ENCODE peak calls at places on chromosomes 16 and 17, in eight cellular contexts. Z is HCT116, G is neural progenitor cell, O is SK-N-SH, I is GM23248, Q is PC-3, V is hepatocyte, L is MM.1S. U is an unnamed sample.

GRCh38 chr16:87829123-87829980 is 40.0 kb downstream of the SLC7A5 start:
- DNase-seq in Z (no peak), G (no peak), O (no peak), I (peak; percentile 28), Q (no peak), V (no peak), L (no peak), U (no peak)

GRCh38 chr17:3600529-3601205 is 8.5 kb downstream of the TRPV1 start:
- DNase-seq in Z (no peak), G (no peak), O (no peak), I (no peak), Q (no peak), V (no peak), L (no peak), U (no peak)

GRCh38 chr17:28901866-28902818 is 737 bp downstream of the DHRS13 start:
- DNase-seq in Z (no peak), G (no peak), O (peak; percentile 83), I (peak; percentile 81), Q (no peak), V (peak; percentile 75), L (peak; percentile 62), U (peak; percentile 75)

GRCh38 chr17:7845359-7846062 is 9.4 kb upstream of the TMEM88 start:
- DNase-seq in Z (no peak), G (no peak), O (no peak), I (no peak), Q (no peak), V (no peak), L (no peak), U (no peak)

GRCh38 chr16:56814537-56815432 is 50.2 kb upstream of the SLC12A3 start:
- DNase-seq in Z (no peak), G (peak; percentile 44), O (no peak), I (no peak), Q (no peak), V (no peak), L (no peak), U (no peak)

GRCh38 chr17:62824290-62825135 is 16.4 kb upstream of the MARCHF10 start:
- DNase-seq in Z (peak; percentile 56), G (peak; percentile 65), O (no peak), I (peak; percentile 97), Q (peak; percentile 92), V (peak; percentile 70), L (no peak), U (no peak)

GRCh38 chr17:7176870-7177209 is 2.3 kb downstream of the ASGR1 start:
- DNase-seq in Z (no peak), G (peak; percentile 60), O (peak; percentile 55), I (peak; percentile 52), Q (no peak), V (peak; percentile 62), L (no peak), U (no peak)

GRCh38 chr16:19527161-19527560 is 3.4 kb downstream of the CCP110 start:
- DNase-seq in Z (no peak), G (no peak), O (no peak), I (no peak), Q (no peak), V (no peak), L (no peak), U (no peak)

GRCh38 chr16:3998793-3999478 is 117.3 kb downstream of the ADCY9 start:
- DNase-seq in Z (no peak), G (no peak), O (no peak), I (peak; percentile 86), Q (no peak), V (no peak), L (no peak), U (no peak)

GRCh38 chr16:35142147-35142808 is 1682.9 kb downstream of the TP53TG3F start:
- DNase-seq in Z (no peak), G (no peak), O (no peak), I (no peak), Q (no peak), V (no peak), L (no peak), U (no peak)

GRCh38 chr16:35144212-35144932 is 1685.0 kb downstream of the TP53TG3F start:
- DNase-seq in Z (no peak), G (no peak), O (no peak), I (no peak), Q (no peak), V (no peak), L (no peak), U (no peak)

GRCh38 chr16:35142809-35143192 is 1683.4 kb downstream of the TP53TG3F start:
- DNase-seq in Z (no peak), G (no peak), O (no peak), I (no peak), Q (no peak), V (no peak), L (no peak), U (no peak)

GRCh38 chr16:35140293-35140986 is 1681.0 kb downstream of the TP53TG3F start:
- DNase-seq in Z (no peak), G (no peak), O (no peak), I (no peak), Q (no peak), V (no peak), L (no peak), U (no peak)

DNA sequence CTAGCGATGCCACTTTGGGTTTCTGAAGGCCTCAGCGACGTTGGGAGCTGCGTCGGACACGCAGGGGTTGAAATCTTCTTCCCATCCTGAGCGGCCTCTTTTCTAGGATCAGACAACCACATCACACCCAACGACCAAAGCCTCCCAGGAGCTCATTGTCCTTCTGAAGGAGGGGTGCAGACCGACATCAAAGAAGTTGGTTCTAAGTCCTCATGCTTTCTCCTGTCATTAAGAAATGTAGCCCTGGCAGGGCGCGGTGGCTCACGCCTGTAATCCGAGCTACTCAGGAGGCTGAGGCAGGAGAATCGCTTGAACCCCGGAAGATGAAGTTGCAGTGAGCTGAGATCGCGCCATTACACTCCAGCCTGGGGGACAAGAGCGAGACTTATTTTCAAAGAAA is 1681.9 kb downstream of the TP53TG3F start:
- DNase-seq in Z (no peak), G (no peak), O (no peak), I (no peak), Q (no peak), V (no peak), L (no peak), U (no peak)
- H3K9me3 ChIP-seq in Z (no peaks in the 10 kb centered on the region), G (no peaks in the 10 kb centered on the region), O (no peaks in the 10 kb centered on the region), I (no peaks in the 10 kb centered on the region), Q (no peaks in the 10 kb centered on the region), V (no peaks in the 10 kb centered on the region), L (no peaks in the 10 kb centered on the region), U (no peaks in the 10 kb centered on the region)

GRCh38 chr17:82298538-82299421 is 18.6 kb downstream of the CD7 start:
- DNase-seq in Z (no peak), G (no peak), O (peak; percentile 38), I (no peak), Q (no peak), V (no peak), L (no peak), U (no peak)

GRCh38 chr17:82297280-82297803 is 20.1 kb downstream of the CD7 start:
- DNase-seq in Z (no peak), G (no peak), O (peak; percentile 54), I (peak; percentile 73), Q (peak; percentile 86), V (peak; percentile 64), L (peak; percentile 77), U (peak; percentile 71)

GRCh38 chr17:82295472-82295814 is 21.9 kb upstream of the CSNK1D start:
- DNase-seq in Z (no peak), G (no peak), O (no peak), I (no peak), Q (no peak), V (no peak), L (no peak), U (no peak)

GRCh38 chr17:82297804-82298537 is 19.4 kb downstream of the CD7 start:
- DNase-seq in Z (no peak), G (no peak), O (peak; percentile 90), I (peak; percentile 97), Q (peak; percentile 97), V (peak; percentile 78), L (peak; percentile 77), U (peak; percentile 90)

GRCh38 chr17:82296511-82297279 is 20.7 kb downstream of the CD7 start:
- DNase-seq in Z (no peak), G (no peak), O (no peak), I (no peak), Q (peak; percentile 26), V (no peak), L (no peak), U (peak; percentile 38)
- H3K4me3 ChIP-seq in Z (peak overlapping the region; percentile 52), G (no peak overlapping the region), O (no peak overlapping the region), I (no peak overlapping the region), Q (peak overlapping the region; percentile 69), V (no peak overlapping the region), L (peak overlapping the region; percentile 75), U (peak overlapping the region; percentile 66)

GRCh38 chr16:31354394-31355291 is at the start of gene ITGAX:
- DNase-seq in Z (no peak), G (no peak), O (peak; percentile 17), I (peak; percentile 46), Q (peak; percentile 3), V (peak; percentile 62), L (no peak), U (no peak)

GRCh38 chr16:31352344-31353115 is 2.4 kb upstream of the ITGAX start:
- DNase-seq in Z (no peak), G (no peak), O (no peak), I (no peak), Q (no peak), V (no peak), L (no peak), U (peak; percentile 13)

GRCh38 chr16:31350275-31351005 is 4.5 kb upstream of the ITGAX start:
- DNase-seq in Z (no peak), G (no peak), O (no peak), I (no peak), Q (no peak), V (no peak), L (no peak), U (no peak)

GRCh38 chr16:31351246-31351936 is 3.6 kb upstream of the ITGAX start:
- DNase-seq in Z (no peak), G (no peak), O (no peak), I (no peak), Q (no peak), V (no peak), L (no peak), U (no peak)

GRCh38 chr16:31351937-31352315 is 3.0 kb upstream of the ITGAX start:
- DNase-seq in Z (no peak), G (no peak), O (no peak), I (peak; percentile 32), Q (no peak), V (no peak), L (no peak), U (no peak)
- TF ChIP-seq EZH2phosphoT487 in Z (no peak), G (no peak), O (no peak), I (no peak), Q (no peak), V (no peak), L (no peak), U (no peak)

DNA sequence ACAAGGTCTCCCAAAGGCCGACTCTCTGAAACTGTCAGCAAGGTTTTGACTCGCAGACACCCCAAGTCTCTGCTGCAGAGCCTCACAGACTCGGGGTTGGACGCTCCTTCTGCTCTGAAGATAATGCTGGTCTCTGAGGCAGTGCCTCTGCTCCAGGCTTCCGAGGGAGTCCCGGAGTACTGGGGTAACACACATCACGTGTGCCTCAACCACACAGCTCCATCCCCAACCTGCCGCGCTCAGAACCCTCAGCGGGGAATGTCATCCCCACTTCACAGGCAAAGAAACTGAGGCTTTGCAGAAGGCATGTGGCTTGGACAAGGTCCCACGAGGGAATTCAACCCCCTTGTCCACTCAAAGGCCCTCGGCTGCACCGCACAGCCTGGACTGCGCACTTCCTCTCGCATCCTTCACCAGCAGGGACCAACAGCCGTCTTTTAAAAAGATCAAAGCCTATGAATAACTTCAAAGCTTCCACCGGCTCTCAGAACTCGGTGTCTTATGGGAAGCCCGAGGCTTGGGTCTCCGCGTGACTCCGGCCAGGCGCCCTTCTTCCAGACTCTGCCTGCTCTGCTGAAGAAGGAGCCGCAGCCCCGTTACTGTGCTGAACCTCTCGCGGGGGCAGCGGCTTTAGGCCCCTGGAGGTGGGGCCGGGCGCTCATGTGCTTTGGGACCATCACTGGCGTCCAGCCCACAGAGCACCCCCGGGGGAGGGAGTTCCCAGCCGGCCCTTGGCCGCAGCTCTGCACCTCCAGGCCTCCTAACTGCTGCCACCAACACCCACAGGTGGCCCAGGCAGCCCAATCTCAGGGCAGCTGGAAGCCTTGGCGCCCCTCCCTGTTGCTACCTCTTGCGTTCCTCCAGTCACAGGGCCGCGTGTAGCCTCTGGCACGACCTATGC is 2.2 kb downstream of the TMEM204 start:
- DNase-seq in Z (no peak), G (no peak), O (no peak), I (peak; percentile 24), Q (no peak), V (no peak), L (no peak), U (no peak)
- H3K9me3 ChIP-seq in Z (no peaks in the 10 kb centered on the region), G (no peaks in the 10 kb centered on the region), O (no peaks in the 10 kb centered on the region), I (no peaks in the 10 kb centered on the region), Q (no peaks in the 10 kb centered on the region), V (no peaks in the 10 kb centered on the region), L (no peaks in the 10 kb centered on the region), U (no peaks in the 10 kb centered on the region)

U was measured in OCI-LY7.